ENCODE peak calls at places on chromosomes 13 and 19, in six cellular contexts. U, E, R, J, X and M are unnamed samples.
A peak's percentile ranks its signal among the peaks of the same experiment; 100 is the strongest.

GRCh38 chr13:41457589-41458186 is 338 bp downstream of the RGCC start:
- DNase-seq in J (no peak), E (no peak), R (no peak), X (no peak), U (no peak), M (no peak)

GRCh38 chr19:21439372-21439771 is 42.4 kb downstream of the ZNF493 start:
- DNase-seq in R (no peak), J (no peak), U (no peak), X (no peak), E (no peak), M (no peak)

GRCh38 chr19:2775556-2776430 is 7.3 kb downstream of the SGTA start:
- DNase-seq in R (no peak), X (no peak), E (no peak), J (peak; percentile 46), U (peak; percentile 93), M (no peak)

GRCh38 chr13:109309625-109310363 is 476.6 kb downstream of the IRS2 start:
- DNase-seq in X (no peak), U (peak; percentile 6), R (peak; percentile 85), J (no peak), E (no peak), M (no peak)

GRCh38 chr13:66503890-66504289 is 726.2 kb downstream of the PCDH9 start:
- DNase-seq in X (peak; percentile 4), R (peak; percentile 76), J (peak; percentile 14), U (no peak), E (no peak), M (no peak)

GRCh38 chr13:91368676-91369425 is 21.4 kb downstream of the MIR17HG start:
- DNase-seq in E (no peak), X (no peak), U (no peak), R (no peak), J (no peak), M (no peak)

GRCh38 chr19:17248011-17248776 is 2.5 kb upstream of the NR2F6 start:
- DNase-seq in X (no peak), E (no peak), R (no peak), U (peak; percentile 75), J (no peak), M (no peak)

GRCh38 chr19:7847664-7848063 is 17.6 kb downstream of the EVI5L start:
- DNase-seq in U (no peak), X (no peak), R (no peak), E (no peak), J (no peak), M (no peak)

GRCh38 chr13:30408319-30409101 is 13.8 kb upstream of the UBE2L5 start:
- DNase-seq in J (peak; percentile 94), X (peak; percentile 87), R (peak; percentile 91), U (peak; percentile 94), E (peak; percentile 97), M (peak; percentile 92)

GRCh38 chr13:33050161-33050560 is 33.9 kb downstream of the KL start:
- DNase-seq in R (no peak), E (no peak), U (no peak), J (peak; percentile 9), X (no peak), M (no peak)

GRCh38 chr19:13036366-13036976 is 41.2 kb downstream of the NFIX start:
- DNase-seq in R (peak; percentile 42), X (no peak), U (peak; percentile 95), E (peak; percentile 80), J (peak; percentile 63), M (no peak)

GRCh38 chr19:51595190-51595589 is 24.1 kb downstream of the ZNF175 start:
- DNase-seq in R (no peak), E (no peak), X (no peak), J (no peak), U (no peak), M (no peak)

GRCh38 chr19:7654401-7654800 is 14.4 kb upstream of the RETN start:
- DNase-seq in X (no peak), E (no peak), J (peak; percentile 65), U (no peak), R (no peak), M (no peak)

GRCh38 chr13:23899555-23899954 is 2.3 kb upstream of the C1QTNF9B start:
- DNase-seq in U (peak; percentile 12), J (peak; percentile 80), E (peak; percentile 33), R (peak; percentile 4), X (no peak), M (no peak)

GRCh38 chr13:24183741-24184182 is 23.2 kb downstream of the SPATA13 start:
- DNase-seq in J (no peak), X (no peak), R (no peak), U (peak; percentile 69), E (no peak), M (no peak)

GRCh38 chr19:1860133-1860775 is 3.1 kb downstream of the KLF16 start:
- DNase-seq in X (peak; percentile 78), R (peak; percentile 79), U (peak; percentile 93), E (peak; percentile 75), J (peak; percentile 88), M (peak; percentile 81)

GRCh38 chr13:51233117-51233826 is 11.1 kb downstream of the FAM124A start:
- DNase-seq in U (no peak), X (no peak), E (no peak), J (no peak), R (no peak), M (no peak)

GRCh38 chr13:73230714-73231113 is 171.9 kb downstream of the KLF5 start:
- DNase-seq in X (no peak), U (no peak), E (no peak), J (no peak), R (no peak), M (no peak)

GRCh38 chr13:96216543-96216942 is 126.6 kb downstream of the HS6ST3 start:
- DNase-seq in J (no peak), U (no peak), E (no peak), R (no peak), X (no peak), M (no peak)

GRCh38 chr19:3907626-3908265 is 25.1 kb upstream of the NMRK2 start:
- DNase-seq in U (no peak), R (no peak), J (no peak), E (no peak), X (no peak), M (no peak)
- H3K4me3 ChIP-seq in U (no peak overlapping the region), R (no peak overlapping the region), J (no peak overlapping the region), E (no peak overlapping the region), X (no peak overlapping the region), M (no peak overlapping the region)

GRCh38 chr13:40047322-40047771 is 391.9 kb downstream of the COG6 start:
- DNase-seq in R (no peak), E (no peak), U (no peak), X (no peak), J (no peak), M (no peak)
- H3K4me3 ChIP-seq in R (no peak overlapping the region), E (no peak overlapping the region), U (no peak overlapping the region), X (no peak overlapping the region), J (no peak overlapping the region), M (no peak overlapping the region)

GRCh38 chr19:33393286-33394005 is 19.9 kb downstream of the CEBPG start:
- DNase-seq in R (no peak), E (peak; percentile 18), X (no peak), U (no peak), J (no peak), M (no peak)
- H3K4me3 ChIP-seq in R (no peak overlapping the region), E (no peak overlapping the region), X (no peak overlapping the region), U (no peak overlapping the region), J (no peak overlapping the region), M (no peak overlapping the region)

DNA sequence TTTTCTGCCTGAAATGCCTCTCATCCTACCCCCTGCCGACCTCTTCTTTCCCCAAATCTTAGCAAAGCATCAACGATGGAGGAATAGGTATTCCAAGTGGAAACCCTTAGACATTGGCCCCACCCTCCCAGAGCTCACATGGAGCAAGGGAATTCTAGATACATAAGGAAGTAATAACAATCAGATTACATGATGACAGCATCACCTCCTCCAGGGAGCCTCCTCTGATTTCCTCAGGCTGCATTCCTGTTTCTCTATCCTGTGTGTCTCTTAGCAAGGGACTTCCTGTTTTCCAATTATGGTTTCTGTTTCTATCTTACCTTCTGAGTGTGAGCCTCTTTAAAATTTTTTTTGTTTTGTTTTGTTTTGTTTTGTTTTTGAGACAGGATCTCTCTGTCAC is 246.6 kb downstream of the TSHZ3 start:
- DNase-seq in J (no peak), U (no peak), R (no peak), E (no peak), X (no peak), M (no peak)
- H3K4me3 ChIP-seq in J (no peak overlapping the region), U (no peak overlapping the region), R (no peak overlapping the region), E (no peak overlapping the region), X (no peak overlapping the region), M (no peak overlapping the region)

DNA sequence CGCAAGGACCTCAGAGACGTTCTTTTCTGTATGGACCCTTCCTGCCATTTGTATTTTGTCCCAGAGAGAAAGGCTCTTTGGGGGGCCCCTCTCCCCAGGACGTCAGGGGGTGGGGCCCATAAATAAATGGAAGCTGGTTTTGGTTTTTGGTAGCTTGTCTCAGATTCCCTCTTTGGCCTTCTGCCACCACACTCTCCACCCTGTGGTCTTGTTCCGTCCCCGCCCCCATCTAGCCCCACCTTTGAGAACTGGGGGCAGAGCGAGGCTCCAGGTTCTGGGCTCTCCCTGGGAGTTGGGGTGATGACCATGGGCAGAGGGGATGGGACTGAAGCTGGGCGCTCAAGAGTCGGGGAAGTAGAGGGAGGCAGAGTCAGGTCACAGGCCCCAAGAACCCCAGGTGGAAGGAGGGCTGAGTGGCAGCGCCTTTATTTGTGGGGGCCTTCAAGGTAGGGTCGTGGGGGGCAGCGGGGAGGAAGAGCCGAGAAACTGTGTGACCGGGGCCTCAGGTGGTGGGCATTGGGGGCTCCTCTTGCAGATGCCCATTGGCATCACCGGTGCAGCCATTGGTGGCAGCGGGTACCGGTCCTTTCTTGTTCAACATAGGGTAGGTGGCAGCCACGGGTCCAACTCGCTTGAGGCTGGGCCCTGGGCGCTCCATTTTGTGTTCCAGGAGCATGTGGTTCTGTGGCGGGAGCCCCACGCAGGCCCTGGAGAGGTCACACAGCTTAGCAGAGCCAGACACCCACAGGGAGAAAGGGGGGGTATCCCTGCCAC is 3.3 kb downstream of the ISYNA1 start:
- DNase-seq in X (no peak), R (no peak), J (no peak), E (no peak), U (no peak), M (no peak)
- H3K4me3 ChIP-seq in X (no peak overlapping the region), R (no peak overlapping the region), J (no peak overlapping the region), E (peak overlapping the region; percentile 59), U (no peak overlapping the region), M (peak overlapping the region; percentile 67)

GRCh38 chr13:74320282-74320681 is 186.1 kb upstream of the KLF12 start:
- DNase-seq in U (no peak), J (no peak), X (no peak), R (no peak), E (no peak), M (no peak)

GRCh38 chr13:74322562-74322961 is 188.4 kb upstream of the KLF12 start:
- DNase-seq in X (no peak), E (no peak), R (no peak), U (no peak), J (no peak), M (no peak)

GRCh38 chr13:74329978-74330377 is 195.8 kb upstream of the KLF12 start:
- DNase-seq in J (no peak), U (no peak), R (no peak), X (no peak), E (no peak), M (no peak)

GRCh38 chr13:74324338-74324737 is 190.1 kb upstream of the KLF12 start:
- DNase-seq in R (no peak), X (no peak), E (no peak), J (no peak), U (no peak), M (no peak)

GRCh38 chr13:74325106-74325505 is 190.9 kb upstream of the KLF12 start:
- DNase-seq in U (no peak), J (peak; percentile 90), R (peak; percentile 11), E (peak; percentile 69), X (no peak), M (no peak)
- H3K4me3 ChIP-seq in U (no peak overlapping the region), J (no peak overlapping the region), R (no peak overlapping the region), E (peak overlapping the region; percentile 33), X (no peak overlapping the region), M (no peak overlapping the region)

GRCh38 chr19:23393121-23393520 is 2.1 kb downstream of the ZNF91 start:
- DNase-seq in U (no peak), E (no peak), X (no peak), J (peak; percentile 4), R (no peak), M (no peak)
- H3K4me3 ChIP-seq in U (peak overlapping the region; percentile 67), E (no peak overlapping the region), X (no peak overlapping the region), J (no peak overlapping the region), R (no peak overlapping the region), M (no peak overlapping the region)